ENCODE peak calls at places on chromosome 2, in nine cellular contexts. I, G, A, O, Q, R, H, Y and D are unnamed samples.

GRCh38 chr2:236903978-236904377 is 181.7 kb upstream of the COPS8 start:
- DNase-seq in G (no peak), A (no peak), H (no peak), I (no peak), O (no peak), Q (no peak), Y (no peak), R (peak; percentile 55), D (no peak)

GRCh38 chr2:201357216-201357615 is at the start of gene FLACC1:
- DNase-seq in Y (peak; percentile 69), I (peak; percentile 71), H (peak; percentile 21), Q (no peak), A (peak; percentile 9), G (no peak), R (no peak), O (no peak), D (peak; percentile 73)

GRCh38 chr2:119178811-119179601 is 20.5 kb upstream of the C1QL2 start:
- DNase-seq in H (peak; percentile 50), Y (no peak), G (peak; percentile 38), I (peak; percentile 97), O (no peak), R (no peak), A (no peak), Q (peak; percentile 46), D (peak; percentile 29)

GRCh38 chr2:39743170-39743851 is 35.7 kb downstream of the THUMPD2 start:
- DNase-seq in R (no peak), O (no peak), A (no peak), Y (no peak), G (no peak), I (no peak), H (no peak), Q (no peak), D (peak; percentile 86)

GRCh38 chr2:5692561-5693287 is 540 bp downstream of the SOX11 start:
- DNase-seq in G (no peak), R (no peak), O (no peak), A (no peak), Y (peak; percentile 58), I (peak; percentile 66), Q (no peak), H (no peak), D (peak; percentile 61)

GRCh38 chr2:58834404-58834803 is 593.3 kb upstream of the FANCL start:
- DNase-seq in Q (peak; percentile 28), A (no peak), G (no peak), Y (peak; percentile 61), R (no peak), O (no peak), I (peak; percentile 48), H (peak; percentile 39), D (peak; percentile 32)

GRCh38 chr2:142286618-142287017 is 155.8 kb upstream of the LRP1B start:
- DNase-seq in O (no peak), A (peak; percentile 38), I (no peak), Q (no peak), Y (peak; percentile 46), R (no peak), G (no peak), H (no peak), D (peak; percentile 48)

GRCh38 chr2:55498582-55498981 is 20.9 kb upstream of the CFAP36 start:
- DNase-seq in I (no peak), Q (no peak), R (no peak), H (no peak), Y (no peak), A (no peak), O (no peak), G (no peak), D (no peak)

GRCh38 chr2:188813846-188814245 is 160.3 kb upstream of the COL3A1 start:
- DNase-seq in R (no peak), H (no peak), O (no peak), G (no peak), A (no peak), Q (no peak), Y (peak; percentile 59), I (no peak), D (no peak)

GRCh38 chr2:156864230-156864629 is 393.3 kb upstream of the GALNT5 start:
- DNase-seq in H (no peak), Q (no peak), A (no peak), O (no peak), Y (no peak), I (no peak), R (no peak), G (no peak), D (no peak)

GRCh38 chr2:237752761-237753165 is 45.8 kb upstream of the RBM44 start:
- DNase-seq in Y (no peak), G (no peak), H (no peak), R (no peak), A (no peak), Q (no peak), I (no peak), O (no peak), D (no peak)

GRCh38 chr2:84467389-84467788 is 8.3 kb upstream of the SUCLG1 start:
- DNase-seq in O (no peak), R (no peak), G (no peak), Y (no peak), Q (no peak), H (no peak), A (no peak), I (no peak), D (no peak)

GRCh38 chr2:231541605-231542509 is 11.6 kb upstream of the NMUR1 start:
- DNase-seq in O (no peak), I (peak; percentile 76), H (no peak), R (no peak), Q (peak; percentile 23), G (no peak), A (peak; percentile 43), Y (no peak), D (no peak)

GRCh38 chr2:126886906-126887280 is 11.8 kb upstream of the TEX51 start:
- DNase-seq in H (no peak), A (no peak), G (no peak), R (no peak), Q (no peak), I (no peak), O (no peak), Y (no peak), D (no peak)